ENCODE peak calls at places on chromosomes 7 and 10, in four cellular contexts. J, O, Z and A are unnamed samples.

GRCh38 chr7:148806187-148806586 is 77.9 kb downstream of the EZH2 start:
- DNase-seq in J (no peak), Z (no peak), O (no peak), A (no peak)

GRCh38 chr10:102246261-102246660 is 929 bp downstream of the GBF1 start:
- DNase-seq in J (no peak), Z (no peak), O (no peak), A (no peak)

GRCh38 chr10:111756541-111757061 is 427.0 kb downstream of the GPAM start:
- DNase-seq in Z (peak), J (no peak), O (no peak), A (peak)

GRCh38 chr7:101163281-101164070 is 1.9 kb downstream of the VGF start:
- DNase-seq in J (no peak), Z (peak), O (no peak), A (no peak)

GRCh38 chr10:33453081-33453850 is 118.8 kb upstream of the NRP1 start:
- DNase-seq in Z (peak), O (no peak), J (no peak), A (no peak)

GRCh38 chr7:94056796-94057207 is 52.6 kb upstream of the BET1 start:
- DNase-seq in Z (peak), J (no peak), O (no peak), A (no peak)

GRCh38 chr7:141695803-141696289 is 6.1 kb downstream of the DENND11 start:
- DNase-seq in Z (peak), O (no peak), J (no peak), A (no peak)

GRCh38 chr10:10794776-10795175 is 222.9 kb upstream of the CELF2 start:
- DNase-seq in J (no peak), O (no peak), Z (no peak), A (no peak)

GRCh38 chr10:130709415-130709814 is 573.2 kb downstream of the GLRX3 start:
- DNase-seq in Z (no peak), J (no peak), O (no peak), A (no peak)

GRCh38 chr7:30521532-30521931 is 16.9 kb upstream of the GGCT start:
- DNase-seq in J (no peak), O (no peak), Z (no peak), A (no peak)

GRCh38 chr7:141301544-141301943 is 227.7 kb downstream of the TMEM178B start:
- DNase-seq in Z (no peak), J (no peak), O (no peak), A (no peak)

GRCh38 chr7:151381333-151382078 is 28.3 kb downstream of the WDR86 start:
- DNase-seq in O (no peak), J (no peak), Z (peak), A (no peak)

GRCh38 chr7:106957766-106958165 is 86.7 kb upstream of the PRKAR2B start:
- DNase-seq in J (no peak), Z (no peak), O (no peak), A (no peak)

GRCh38 chr10:98030093-98030821 is at the start of gene CRTAC1:
- DNase-seq in O (no peak), Z (peak), J (no peak), A (peak)

GRCh38 chr10:93999401-93999851 is 5.7 kb downstream of the PLCE1 start:
- DNase-seq in O (no peak), J (no peak), Z (no peak), A (no peak)

GRCh38 chr7:132066776-132067175 is 509.5 kb downstream of the PLXNA4 start:
- DNase-seq in J (no peak), O (no peak), Z (no peak), A (no peak)

GRCh38 chr10:60877066-60877776 is 66.8 kb downstream of the RHOBTB1 start:
- DNase-seq in Z (peak), J (no peak), O (no peak), A (no peak)

GRCh38 chr7:87886875-87887274 is 10.6 kb downstream of the DBF4 start:
- DNase-seq in O (no peak), Z (peak), J (no peak), A (no peak)

GRCh38 chr7:157003445-157004049 is 6.9 kb downstream of the MNX1 start:
- DNase-seq in O (no peak), Z (peak), J (no peak), A (no peak)

GRCh38 chr7:134514663-134515062 is 12.7 kb upstream of the AKR1B10 start:
- DNase-seq in Z (peak), O (no peak), J (no peak), A (no peak)

GRCh38 chr10:58027431-58027830 is 240.3 kb downstream of the IPMK start:
- DNase-seq in O (no peak), J (no peak), Z (peak), A (no peak)

GRCh38 chr7:47345754-47346377 is 236.0 kb downstream of the TNS3 start:
- DNase-seq in J (no peak), Z (no peak), O (no peak), A (no peak)

GRCh38 chr7:23220690-23221305 is 25.8 kb upstream of the GPNMB start:
- DNase-seq in O (no peak), J (no peak), Z (peak), A (no peak)

GRCh38 chr10:10847313-10847712 is 170.4 kb upstream of the CELF2 start:
- DNase-seq in Z (no peak), J (no peak), O (no peak), A (peak)

GRCh38 chr10:103980246-103980906 is 13.4 kb downstream of the SLK start:
- DNase-seq in J (no peak), O (no peak), Z (no peak), A (no peak)

GRCh38 chr10:35613597-35614226 is 8.6 kb downstream of the GJD4 start:
- DNase-seq in J (no peak), O (no peak), Z (peak), A (no peak)

GRCh38 chr7:44155191-44156185 is 14.4 kb upstream of the MYL7 start:
- DNase-seq in Z (no peak), O (no peak), J (no peak), A (peak)

GRCh38 chr10:46231087-46231486 is 55.7 kb upstream of the ANTXRL start:
- DNase-seq in O (no peak), Z (no peak), J (no peak), A (no peak)

GRCh38 chr10:21497177-21497807 is 28.2 kb downstream of the SKIDA1 start:
- DNase-seq in O (no peak), J (peak), Z (peak), A (peak)

GRCh38 chr7:90596745-90597526 is 815 bp downstream of the CDK14 start:
- DNase-seq in J (no peak), O (no peak), Z (peak), A (no peak)

GRCh38 chr7:131899271-131900030 is 343.0 kb upstream of the PODXL start:
- DNase-seq in J (no peak), O (no peak), Z (no peak), A (no peak)

GRCh38 chr10:50431118-50431517 is 179.8 kb upstream of the ASAH2 start:
- DNase-seq in J (no peak), Z (no peak), O (no peak), A (no peak)

GRCh38 chr10:32972929-32973328 is 14.9 kb upstream of the ITGB1 start:
- DNase-seq in J (no peak), O (no peak), Z (peak), A (no peak)

GRCh38 chr10:119330342-119330741 is 123.0 kb downstream of the GRK5 start:
- DNase-seq in J (no peak), O (no peak), Z (peak), A (no peak)

GRCh38 chr7:16235152-16235526 is 186.2 kb downstream of the CRPPA start:
- DNase-seq in J (no peak), Z (no peak), O (no peak), A (no peak)

GRCh38 chr7:102431617-102432298 is 1.6 kb upstream of the ORAI2 start:
- DNase-seq in O (no peak), Z (peak), J (no peak), A (no peak)

GRCh38 chr10:78556-78955 is 29.5 kb upstream of the TUBB8 start:
- DNase-seq in O (no peak), J (no peak), Z (no peak), A (no peak)

GRCh38 chr10:29850371-29850770 is 209.0 kb downstream of the JCAD start:
- DNase-seq in J (no peak), O (no peak), Z (no peak), A (no peak)

GRCh38 chr10:5317547-5318107 is 47.1 kb upstream of the UCN3 start:
- DNase-seq in O (peak), Z (no peak), J (no peak), A (no peak)